ENCODE peak calls at places on chromosomes 5 and 9, in five cellular contexts. C is central memory CD4-positive, alpha-beta T cell; M is HEK293T; L is endothelial cell; B is NCI-H510A treated with DMSO at 0.1 percent for 48 hours. T is an unnamed sample.

GRCh38 chr5:170639221-170639925 is 135.6 kb downstream of the KCNIP1 start:
- DNase-seq in M (no peak), L (no peak), B (no peak), C (no peak), T (no peak)

GRCh38 chr5:142287973-142288313 is 36.9 kb downstream of the SPRY4 start:
- DNase-seq in B (no peak), M (no peak), L (no peak), C (no peak), T (no peak)

GRCh38 chr5:136174021-136174659 is 18.8 kb downstream of the SMIM32 start:
- DNase-seq in L (no peak), C (no peak), M (peak; percentile 55), B (peak; percentile 42), T (peak; percentile 32)

GRCh38 chr5:112116372-112116771 is 302.7 kb downstream of the EPB41L4A start:
- DNase-seq in M (no peak), L (no peak), B (no peak), C (no peak), T (no peak)

GRCh38 chr9:96122756-96123155 is 179.2 kb downstream of the HSD17B3 start:
- DNase-seq in B (no peak), M (no peak), C (no peak), L (no peak), T (no peak)

GRCh38 chr5:172504736-172505402 is 50.5 kb upstream of the SH3PXD2B start:
- DNase-seq in L (no peak), B (no peak), M (no peak), C (no peak), T (no peak)

GRCh38 chr5:35860686-35861085 is 4.0 kb downstream of the IL7R start:
- DNase-seq in L (no peak), B (no peak), M (no peak), C (no peak), T (no peak)

GRCh38 chr5:40957048-40957447 is 47.8 kb downstream of the C7 start:
- DNase-seq in B (no peak), M (no peak), C (no peak), L (no peak), T (no peak)

GRCh38 chr5:180598797-180599589 is 7.7 kb upstream of the SCGB3A1 start:
- DNase-seq in M (no peak), L (no peak), B (no peak), C (no peak), T (no peak)

GRCh38 chr5:144048254-144048856 is 122.1 kb downstream of the YIPF5 start:
- DNase-seq in B (no peak), M (no peak), L (no peak), C (no peak), T (no peak)

GRCh38 chr5:15367501-15367900 is 132.5 kb upstream of the FBXL7 start:
- DNase-seq in L (no peak), M (no peak), B (no peak), C (no peak), T (no peak)

GRCh38 chr5:57368010-57368409 is 114.6 kb downstream of the ACTBL2 start:
- DNase-seq in B (no peak), M (no peak), L (no peak), C (no peak), T (no peak)

GRCh38 chr5:10460252-10460906 is 18.7 kb downstream of the ROPN1L start:
- DNase-seq in M (no peak), B (no peak), C (no peak), L (no peak), T (no peak)

GRCh38 chr5:145859451-145859850 is 13.4 kb downstream of the GRXCR2 start:
- DNase-seq in B (no peak), M (no peak), L (no peak), C (no peak), T (no peak)

GRCh38 chr5:136082390-136083193 is 50.1 kb upstream of the SMAD5 start:
- DNase-seq in C (peak; percentile 38), M (peak; percentile 77), B (peak; percentile 20), L (peak; percentile 85), T (no peak)

GRCh38 chr5:108420755-108421154 is 38.9 kb upstream of the FBXL17 start:
- DNase-seq in L (no peak), B (no peak), M (no peak), C (no peak), T (no peak)

GRCh38 chr9:138075496-138075895 is 197.9 kb downstream of the CACNA1B start:
- DNase-seq in L (no peak), M (no peak), B (no peak), C (no peak), T (no peak)

GRCh38 chr9:136546697-136547481 is 1.0 kb upstream of the NOTCH1 start:
- DNase-seq in C (peak; percentile 51), B (no peak), M (no peak), L (no peak), T (peak; percentile 42)

GRCh38 chr9:124774131-124774978 is 2.6 kb upstream of the OLFML2A start:
- DNase-seq in L (peak; percentile 92), B (peak; percentile 85), C (peak; percentile 75), M (peak; percentile 78), T (peak; percentile 68)

GRCh38 chr9:34252670-34253459 is 74.0 kb downstream of the UBAP1 start:
- DNase-seq in B (peak; percentile 54), C (peak; percentile 57), M (peak; percentile 78), L (peak; percentile 75), T (peak; percentile 35)

GRCh38 chr5:17463653-17464052 is 34.4 kb upstream of the TAF11L2 start:
- DNase-seq in M (no peak), L (no peak), B (no peak), C (no peak), T (no peak)

GRCh38 chr5:30928966-30929365 is 264.5 kb upstream of the CDH6 start:
- DNase-seq in C (no peak), M (no peak), B (no peak), L (no peak), T (no peak)

GRCh38 chr5:147509041-147509709 is 693 bp downstream of the DPYSL3 start:
- DNase-seq in C (no peak), L (peak; percentile 29), M (no peak), B (no peak), T (no peak)

GRCh38 chr5:109454726-109455505 is 45.1 kb upstream of the PJA2 start:
- DNase-seq in L (no peak), M (no peak), C (no peak), B (no peak), T (no peak)

GRCh38 chr5:167488371-167488770 is 803.1 kb upstream of the WWC1 start:
- DNase-seq in B (no peak), C (no peak), M (no peak), L (no peak), T (no peak)

GRCh38 chr9:82763631-82764030 is 299.3 kb downstream of the RASEF start:
- DNase-seq in L (no peak), M (no peak), B (no peak), C (no peak), T (peak; percentile 91)

GRCh38 chr9:107650995-107651394 is 161.4 kb upstream of the KLF4 start:
- DNase-seq in B (no peak), L (no peak), C (no peak), M (no peak), T (no peak)

GRCh38 chr5:123387313-123387712 is 35.9 kb downstream of the CEP120 start:
- DNase-seq in C (no peak), L (no peak), M (no peak), B (no peak), T (no peak)

GRCh38 chr9:91177661-91178280 is 183.9 kb downstream of the AUH start:
- DNase-seq in B (no peak), M (no peak), C (no peak), L (no peak), T (peak; percentile 81)

T was measured in Jurkat, Clone E6-1.